ENCODE peak calls at places on chromosomes 2 and 18, in eight cellular contexts. L is activated CD4-positive, alpha-beta T cell treated with anti-CD3 and anti-CD28 coated beads, Interleukin-2, amount 50 U/mL, for 1 hour; C is NCI-H510A treated with DMSO at 0.1 percent for 48 hours; B is neural progenitor cell; X is left ventricle myocardium superior; N is effector memory CD8-positive, alpha-beta T cell; D is transverse colon; Z is adipocyte. U is an unnamed sample.

GRCh38 chr2:118221952-118222594 is 133.8 kb downstream of the INSIG2 start:
- DNase-seq in C (peak; percentile 81), Z (peak; percentile 89), N (peak; percentile 27), L (no peak), B (peak; percentile 83), D (no peak), X (no peak), U (no peak)

GRCh38 chr2:157877761-157878400 is 1.8 kb upstream of the ACVR1 start:
- DNase-seq in X (no peak), B (no peak), D (no peak), L (no peak), Z (no peak), C (no peak), N (no peak), U (no peak)

GRCh38 chr18:57430983-57431382 is 4.2 kb upstream of the ONECUT2 start:
- DNase-seq in D (no peak), B (peak; percentile 49), X (no peak), L (no peak), C (no peak), Z (no peak), N (no peak), U (no peak)

GRCh38 chr2:152552868-152553267 is 164.4 kb downstream of the PRPF40A start:
- DNase-seq in L (no peak), B (no peak), D (no peak), X (no peak), C (no peak), N (no peak), Z (no peak), U (no peak)

GRCh38 chr2:202115385-202116060 is 42.5 kb downstream of the KIAA2012 start:
- DNase-seq in N (no peak), L (no peak), Z (peak; percentile 88), C (no peak), B (no peak), D (no peak), X (no peak), U (no peak)

GRCh38 chr2:19874726-19875125 is 27.1 kb downstream of the TTC32 start:
- DNase-seq in Z (no peak), C (no peak), N (no peak), B (no peak), D (no peak), X (no peak), L (no peak), U (no peak)

GRCh38 chr2:110173523-110173922 is 31.3 kb downstream of the NPHP1 start:
- DNase-seq in X (no peak), L (no peak), N (no peak), B (no peak), Z (peak; percentile 55), D (no peak), C (peak; percentile 7), U (no peak)

GRCh38 chr18:55790296-55790695 is 202.3 kb upstream of the TCF4 start:
- DNase-seq in D (no peak), Z (peak; percentile 84), X (no peak), B (no peak), L (no peak), N (no peak), C (no peak), U (no peak)

GRCh38 chr2:163665817-163666216 is 70.0 kb downstream of the FIGN start:
- DNase-seq in Z (no peak), L (no peak), C (no peak), X (no peak), D (no peak), N (no peak), B (no peak), U (no peak)

GRCh38 chr2:107669335-107669734 is 157.4 kb upstream of the RGPD4 start:
- DNase-seq in X (no peak), Z (peak; percentile 62), C (peak; percentile 18), N (no peak), D (no peak), B (peak; percentile 24), L (no peak), U (no peak)

GRCh38 chr2:111659361-111660281 is 224.4 kb downstream of the ANAPC1 start:
- DNase-seq in D (peak; percentile 65), Z (peak; percentile 86), L (no peak), C (peak; percentile 46), N (no peak), X (peak; percentile 57), B (no peak), U (peak; percentile 50)

GRCh38 chr2:10575566-10576300 is 114.0 kb downstream of the NOL10 start:
- DNase-seq in D (no peak), B (no peak), Z (peak; percentile 10), X (no peak), N (no peak), C (no peak), L (no peak), U (no peak)

GRCh38 chr18:32259553-32259952 is 69.7 kb downstream of the MEP1B start:
- DNase-seq in B (no peak), Z (peak; percentile 24), L (no peak), D (peak; percentile 77), N (no peak), C (no peak), X (no peak), U (peak; percentile 83)

GRCh38 chr2:100924520-100925451 is 77.3 kb upstream of the RPL31 start:
- DNase-seq in D (peak; percentile 28), X (no peak), Z (peak; percentile 59), L (peak; percentile 11), N (no peak), B (peak; percentile 18), C (no peak), U (peak; percentile 34)

GRCh38 chr2:199463708-199464613 is 6.2 kb upstream of the SATB2 start:
- DNase-seq in D (peak; percentile 62), N (no peak), Z (peak; percentile 70), X (no peak), L (no peak), C (no peak), B (peak; percentile 24), U (peak; percentile 79)

GRCh38 chr2:108958002-108958401 is 31.0 kb downstream of the EDAR start:
- DNase-seq in C (no peak), B (no peak), N (no peak), D (peak; percentile 60), Z (no peak), L (no peak), X (no peak), U (peak; percentile 72)

GRCh38 chr2:205947621-205948495 is 138.1 kb downstream of the INO80D start:
- DNase-seq in N (peak; percentile 32), L (peak; percentile 51), Z (peak; percentile 91), B (peak; percentile 77), D (peak; percentile 68), X (peak; percentile 72), C (peak; percentile 64), U (peak; percentile 74)

GRCh38 chr2:207282916-207283315 is 117.2 kb upstream of the KLF7 start:
- DNase-seq in Z (peak; percentile 23), N (no peak), B (no peak), L (no peak), D (no peak), X (no peak), C (no peak), U (no peak)

GRCh38 chr2:225070811-225071210 is 28.5 kb upstream of the DOCK10 start:
- DNase-seq in N (no peak), Z (peak; percentile 15), C (no peak), D (no peak), X (no peak), B (no peak), L (no peak), U (no peak)

GRCh38 chr2:190418717-190419116 is 10.6 kb downstream of the MFSD6 start:
- DNase-seq in X (no peak), D (no peak), B (no peak), C (no peak), Z (no peak), N (no peak), L (no peak), U (no peak)

GRCh38 chr2:112912403-112912802 is 1.4 kb downstream of the IL37 start:
- DNase-seq in X (no peak), C (no peak), N (no peak), B (no peak), Z (no peak), D (no peak), L (no peak), U (no peak)